ENCODE peak calls at places on chromosomes 2 and 18, in ten cellular contexts. T is small intestine; F is heart left ventricle; K is HepG2; X is GM23248; Q is right cardiac atrium; U is CD8-positive, alpha-beta memory T cell; D is HCT116; C is mammary epithelial cell; A is dorsolateral prefrontal cortex. P is an unnamed sample.

GRCh38 chr2:139217641-139218040 is 437.5 kb upstream of the NXPH2 start:
- DNase-seq in T (no peak), F (no peak), K (no peak), X (peak; percentile 1), Q (no peak), U (no peak), D (no peak), C (no peak), A (no peak), P (no peak)

GRCh38 chr18:63831080-63831788 is 56.0 kb downstream of the SERPINB7 start:
- DNase-seq in T (no peak), F (no peak), K (no peak), X (peak; percentile 69), Q (no peak), U (no peak), D (no peak), C (peak; percentile 76), A (no peak), P (no peak)

GRCh38 chr2:194445226-194445625 is 1211.8 kb upstream of the SLC39A10 start:
- DNase-seq in T (no peak), F (no peak), K (no peak), X (no peak), Q (no peak), U (no peak), D (no peak), C (no peak), A (no peak), P (no peak)

GRCh38 chr2:162079514-162079913 is 5.5 kb upstream of the DPP4 start:
- DNase-seq in T (no peak), F (no peak), K (no peak), X (no peak), Q (no peak), U (no peak), D (no peak), C (no peak), A (no peak), P (no peak)

GRCh38 chr18:46563317-46563716 is 93.7 kb downstream of the LOXHD1 start:
- DNase-seq in T (no peak), F (no peak), K (no peak), X (no peak), Q (no peak), U (no peak), D (no peak), C (no peak), A (no peak), P (no peak)

GRCh38 chr2:236608710-236609109 is 39.1 kb downstream of the ACKR3 start:
- DNase-seq in T (no peak), F (no peak), K (no peak), X (peak; percentile 10), Q (no peak), U (no peak), D (no peak), C (no peak), A (no peak), P (no peak)

GRCh38 chr2:180733330-180733729 is 247.1 kb upstream of the UBE2E3 start:
- DNase-seq in T (no peak), F (no peak), K (no peak), X (no peak), Q (no peak), U (no peak), D (no peak), C (no peak), A (no peak), P (no peak)

GRCh38 chr2:149005471-149006077 is 32.9 kb upstream of the LYPD6B start:
- DNase-seq in T (no peak), F (no peak), K (no peak), X (no peak), Q (no peak), U (no peak), D (no peak), C (no peak), A (no peak), P (no peak)

GRCh38 chr18:55738483-55739114 is 150.6 kb upstream of the TCF4 start:
- DNase-seq in T (no peak), F (no peak), K (no peak), X (no peak), Q (no peak), U (no peak), D (no peak), C (no peak), A (no peak), P (no peak)

GRCh38 chr2:12502759-12503158 is 214.0 kb upstream of the TRIB2 start:
- DNase-seq in T (no peak), F (no peak), K (no peak), X (peak; percentile 73), Q (no peak), U (no peak), D (no peak), C (no peak), A (no peak), P (no peak)

GRCh38 chr18:63046375-63046774 is 273.2 kb downstream of the BCL2 start:
- DNase-seq in T (no peak), F (no peak), K (no peak), X (no peak), Q (no peak), U (no peak), D (no peak), C (no peak), A (no peak), P (no peak)

GRCh38 chr2:10837532-10838266 is 25.1 kb upstream of the PDIA6 start:
- DNase-seq in T (no peak), F (no peak), K (no peak), X (no peak), Q (no peak), U (no peak), D (no peak), C (no peak), A (no peak), P (no peak)

GRCh38 chr2:241853651-241854341 is 4.9 kb downstream of the PDCD1 start:
- DNase-seq in T (no peak), F (peak; percentile 63), K (no peak), X (no peak), Q (peak; percentile 75), U (no peak), D (no peak), C (no peak), A (peak; percentile 44), P (peak; percentile 77)

DNA sequence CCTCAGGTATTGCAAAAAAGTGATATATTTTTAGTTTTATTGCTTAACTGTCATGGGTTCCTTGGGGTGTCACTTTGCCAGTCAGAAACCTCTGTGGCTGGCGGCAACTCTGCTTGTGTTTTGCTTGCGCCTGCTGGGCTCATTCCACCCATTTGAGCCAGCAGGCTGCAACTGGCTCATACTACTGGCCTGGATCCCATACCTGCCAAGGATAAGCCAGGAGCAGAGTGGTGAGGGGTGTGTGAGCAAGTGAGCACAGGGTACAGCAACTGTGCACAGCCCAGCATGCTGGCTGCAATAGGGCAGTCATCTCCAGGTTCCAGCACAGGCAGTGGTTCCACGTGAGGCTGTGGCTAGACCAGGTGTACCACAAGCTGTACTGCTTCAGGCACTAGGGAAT is 687.5 kb downstream of the NYAP2 start:
- DNase-seq in T (no peak), F (peak; percentile 22), K (no peak), X (no peak), Q (no peak), U (no peak), D (no peak), C (no peak), A (no peak), P (no peak)
- H3K27ac ChIP-seq in T (no peak overlapping the region), F (no peak overlapping the region), K (no peak overlapping the region), X (no peak overlapping the region), Q (no peak overlapping the region), U (no peak overlapping the region), D (no peak overlapping the region), C (no peak overlapping the region), A (no peak overlapping the region), P (no peak overlapping the region)

DNA sequence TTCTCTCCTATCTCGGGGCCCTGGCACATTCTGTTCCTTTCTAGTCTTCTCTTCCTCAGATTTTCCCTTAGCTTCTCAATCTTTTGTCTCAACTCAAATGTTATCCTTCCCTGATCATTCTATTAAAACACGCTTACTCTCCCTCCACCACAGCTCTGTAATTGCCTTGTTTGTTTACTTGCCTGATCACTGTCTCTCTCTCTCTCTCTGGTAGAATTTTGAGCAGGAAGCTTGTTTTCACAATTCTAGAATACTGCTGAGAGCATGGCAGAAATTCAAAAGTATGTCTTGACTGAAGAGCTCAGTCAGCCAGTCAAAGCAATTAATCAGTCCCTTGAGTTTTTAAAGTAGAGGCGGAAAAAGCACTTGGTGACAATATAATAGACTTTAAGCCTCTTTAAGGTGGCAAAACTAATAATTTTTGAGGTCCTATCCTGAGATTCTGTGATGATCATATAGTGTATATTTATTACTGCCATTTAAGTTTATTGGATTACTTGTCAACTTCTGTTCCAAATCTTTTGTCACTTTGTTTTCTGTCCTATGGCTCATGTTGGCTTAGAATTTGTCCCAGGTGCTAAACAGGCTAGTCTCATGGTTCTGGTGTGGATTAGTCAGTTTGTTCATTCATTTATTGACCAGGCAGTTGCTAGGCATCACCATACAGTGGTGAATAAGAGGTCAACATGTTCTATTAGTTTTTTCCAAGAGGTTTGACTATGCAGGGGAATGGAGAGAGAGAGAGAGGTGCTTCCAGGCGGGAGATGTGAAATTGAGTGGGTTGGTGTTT is 2.3 kb downstream of the PSMD1 start:
- DNase-seq in T (peak; percentile 40), F (no peak), K (no peak), X (peak; percentile 71), Q (no peak), U (no peak), D (no peak), C (peak; percentile 62), A (no peak), P (no peak)
- H3K4me3 ChIP-seq in T (peak overlapping the region; percentile 100), F (no peak overlapping the region), K (peak overlapping the region; percentile 99), X (peak overlapping the region; percentile 89), Q (no peak overlapping the region), U (no peak overlapping the region), D (peak overlapping the region; percentile 100), C (peak overlapping the region; percentile 54), A (peak overlapping the region; percentile 98), P (no peak overlapping the region)

DNA sequence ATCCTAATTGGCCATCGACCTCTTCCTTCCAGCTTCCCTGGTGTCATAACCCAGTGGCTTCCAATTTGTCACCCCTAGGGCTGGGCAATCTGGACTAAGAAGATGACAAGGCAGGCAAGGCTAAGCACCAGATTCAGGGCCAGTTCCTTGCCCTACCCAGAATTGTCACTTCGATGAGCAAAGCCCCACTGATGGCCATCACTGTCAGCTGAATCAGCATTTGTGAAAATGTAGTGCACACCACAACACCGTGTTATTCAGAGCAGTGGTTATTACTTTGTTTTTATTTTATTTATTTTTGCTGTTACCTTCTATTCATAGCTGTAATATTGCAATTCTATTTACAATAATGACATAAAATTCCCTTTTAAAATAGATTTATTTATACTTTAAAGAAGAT is 47.6 kb upstream of the MEIS1 start:
- DNase-seq in T (no peak), F (no peak), K (no peak), X (no peak), Q (no peak), U (no peak), D (no peak), C (no peak), A (no peak), P (no peak)
- H3K27me3 ChIP-seq in T (no peaks in the 10 kb centered on the region), F (no peaks in the 10 kb centered on the region), K (no peaks in the 10 kb centered on the region), X (peaks cover 30% of the 10 kb centered on the region), Q (no peaks in the 10 kb centered on the region), U (no peaks in the 10 kb centered on the region), D (no peaks in the 10 kb centered on the region), C (peaks cover 2% of the 10 kb centered on the region), A (peaks cover 14% of the 10 kb centered on the region), P (no peaks in the 10 kb centered on the region)

DNA sequence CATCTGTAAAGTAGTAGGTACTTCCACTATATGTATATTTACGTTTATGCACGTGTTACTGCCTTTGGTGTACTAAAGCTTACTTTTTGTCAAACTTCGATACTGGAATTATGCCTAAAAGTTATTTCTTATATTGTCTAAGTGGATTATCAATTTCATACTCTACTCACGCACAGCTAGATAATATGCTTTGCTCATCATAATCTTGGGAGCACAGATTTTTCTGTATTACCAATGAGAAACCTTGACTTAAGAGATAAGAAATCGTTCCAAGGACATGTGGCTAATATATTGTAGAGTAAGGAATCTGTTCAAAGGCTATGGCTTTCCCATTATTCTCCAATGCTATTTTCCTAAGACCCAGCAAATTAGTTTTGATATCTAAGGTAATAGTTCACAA is 6.5 kb downstream of the HSPE1 start:
- DNase-seq in T (no peak), F (no peak), K (no peak), X (no peak), Q (no peak), U (no peak), D (no peak), C (no peak), A (no peak), P (no peak)
- H3K27ac ChIP-seq in T (no peak overlapping the region), F (no peak overlapping the region), K (no peak overlapping the region), X (no peak overlapping the region), Q (no peak overlapping the region), U (no peak overlapping the region), D (no peak overlapping the region), C (no peak overlapping the region), A (no peak overlapping the region), P (no peak overlapping the region)

P was measured in pancreas.